ENCODE peak calls at places on chromosome 13, in six cellular contexts. R, X, L, Y, U and K are unnamed samples.

GRCh38 chr13:79246575-79246949 is 159.5 kb downstream of the RBM26 start:
- DNase-seq in R (peak; percentile 18), X (no peak), L (no peak), Y (no peak), U (no peak), K (peak; percentile 16)

GRCh38 chr13:109385161-109385560 is 401.2 kb downstream of the IRS2 start:
- DNase-seq in R (no peak), X (no peak), L (no peak), Y (peak; percentile 63), U (no peak), K (no peak)

GRCh38 chr13:53015971-53016370 is 12.6 kb upstream of the OLFM4 start:
- DNase-seq in R (no peak), X (no peak), L (no peak), Y (no peak), U (no peak), K (no peak)

GRCh38 chr13:27252467-27252866 is 1.1 kb downstream of the RPL21 start:
- DNase-seq in R (no peak), X (no peak), L (no peak), Y (no peak), U (no peak), K (no peak)

GRCh38 chr13:72379581-72379980 is 347.8 kb downstream of the MZT1 start:
- DNase-seq in R (no peak), X (no peak), L (no peak), Y (no peak), U (no peak), K (no peak)

GRCh38 chr13:73429691-73430090 is 370.9 kb downstream of the KLF5 start:
- DNase-seq in R (peak; percentile 84), X (no peak), L (no peak), Y (no peak), U (no peak), K (no peak)

GRCh38 chr13:114264886-114265611 is 16.4 kb upstream of the UPF3A start:
- DNase-seq in R (no peak), X (no peak), L (no peak), Y (no peak), U (no peak), K (no peak)

GRCh38 chr13:58687130-58687529 is 1055.6 kb downstream of the PCDH17 start:
- DNase-seq in R (no peak), X (no peak), L (no peak), Y (no peak), U (no peak), K (no peak)

GRCh38 chr13:100146534-100146933 is 57.6 kb downstream of the PCCA start:
- DNase-seq in R (no peak), X (no peak), L (no peak), Y (no peak), U (no peak), K (no peak)

GRCh38 chr13:108958013-108958376 is 328.6 kb downstream of the MYO16 start:
- DNase-seq in R (no peak), X (no peak), L (no peak), Y (no peak), U (no peak), K (no peak)

GRCh38 chr13:109101550-109102144 is 472.2 kb downstream of the MYO16 start:
- DNase-seq in R (no peak), X (no peak), L (no peak), Y (no peak), U (no peak), K (no peak)

GRCh38 chr13:57627663-57628062 is 3.9 kb upstream of the PCDH17 start:
- DNase-seq in R (peak; percentile 41), X (peak; percentile 46), L (no peak), Y (no peak), U (no peak), K (peak; percentile 48)

GRCh38 chr13:110914293-110915056 is 394 bp downstream of the ANKRD10 start:
- DNase-seq in R (peak; percentile 54), X (peak; percentile 83), L (peak; percentile 79), Y (no peak), U (peak; percentile 88), K (peak; percentile 88)

DNA sequence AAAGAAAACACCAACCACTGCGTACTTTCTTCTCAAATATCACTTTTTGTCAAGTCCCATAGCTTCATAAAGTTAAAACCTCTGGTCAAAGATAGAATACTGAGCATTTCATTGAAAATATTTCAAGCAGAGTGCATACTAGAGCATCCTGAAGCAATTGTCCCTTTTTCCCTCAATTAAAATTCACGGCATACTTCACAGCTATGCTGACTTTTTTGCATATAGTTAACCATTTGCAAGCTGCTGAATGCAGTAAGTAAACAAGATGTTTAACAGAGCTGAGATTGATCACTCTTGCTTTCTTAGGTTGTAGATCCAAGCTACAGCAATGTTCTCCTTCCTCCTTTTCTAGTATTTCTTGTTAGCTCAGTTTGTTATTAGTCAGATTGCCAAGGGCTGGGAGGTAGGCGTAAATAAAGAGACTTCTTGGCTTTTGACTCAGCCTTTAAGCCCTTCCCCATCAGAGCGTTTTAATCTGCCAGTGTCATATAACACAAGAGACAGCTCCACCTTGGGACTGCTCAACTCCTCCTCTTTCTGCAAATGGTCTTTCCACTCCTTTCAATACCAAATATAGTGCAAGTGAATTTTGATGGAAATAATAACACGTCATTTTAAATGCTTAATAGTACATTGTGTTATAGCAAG is at the start of gene SLITRK6:
- DNase-seq in R (peak; percentile 93), X (no peak), L (no peak), Y (peak; percentile 47), U (no peak), K (no peak)
- TF ChIP-seq CTCF in R (peak; percentile 50), X (no peak), L (no peak), Y (peak; percentile 27), U (no peak), K (no peak)

GRCh38 chr13:37602743-37603381 is 4.3 kb upstream of the POSTN start:
- DNase-seq in R (peak; percentile 6), X (no peak), L (no peak), Y (no peak), U (no peak), K (no peak)
- TF ChIP-seq CTCF in R (peak; percentile 58), X (peak; percentile 10), L (peak; percentile 21), Y (peak; percentile 45), U (peak; percentile 38), K (peak; percentile 18)

DNA sequence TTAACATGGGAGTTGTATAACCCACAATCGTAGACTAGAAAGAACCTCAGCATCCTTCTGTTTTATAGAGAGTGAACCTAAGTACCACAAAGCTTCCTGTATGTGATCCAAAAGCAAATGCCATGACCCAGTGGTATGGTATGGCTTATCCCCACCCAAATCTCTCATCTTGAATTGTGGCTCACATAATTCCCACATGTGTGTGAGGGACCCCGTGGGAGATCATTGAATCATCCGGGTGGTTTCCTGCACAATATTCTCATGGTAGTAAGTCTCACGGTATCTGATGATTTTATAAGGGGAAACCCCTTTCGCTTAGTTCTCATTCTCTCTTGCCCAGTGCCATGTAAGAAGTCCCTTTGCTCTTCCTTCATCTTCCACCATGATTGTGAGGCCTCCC is 587.9 kb downstream of the LMO7 start:
- DNase-seq in R (no peak), X (no peak), L (no peak), Y (no peak), U (no peak), K (no peak)
- TF ChIP-seq CTCF in R (no peak), X (no peak), L (no peak), Y (no peak), U (no peak), K (no peak)

DNA sequence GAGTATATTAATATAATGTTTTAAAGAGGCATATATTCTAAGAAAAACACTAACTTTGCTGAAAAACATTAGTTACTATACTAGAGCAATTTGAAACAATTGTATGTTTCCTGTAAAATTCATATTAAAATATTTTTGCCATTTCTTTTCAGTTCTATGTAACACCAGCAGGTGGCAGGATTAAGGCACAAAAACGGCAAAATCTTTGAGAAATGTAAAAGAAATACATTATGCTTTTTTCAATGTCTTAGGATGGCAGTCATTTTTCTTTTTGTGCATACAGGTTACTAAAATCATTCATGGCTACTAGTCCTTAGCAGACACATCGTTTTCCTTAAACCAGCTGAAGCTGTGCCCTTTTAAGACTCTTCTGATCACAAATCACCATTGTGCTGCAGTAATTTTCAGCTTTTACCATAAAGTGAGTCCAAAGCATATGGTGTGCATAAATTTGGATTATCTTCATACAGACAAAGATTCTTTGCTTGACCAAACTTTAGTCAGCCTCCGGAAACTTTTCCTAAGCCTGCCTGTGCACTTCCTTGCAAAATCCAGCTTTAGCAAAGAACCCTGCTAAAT is 800.7 kb upstream of the SLITRK5 start:
- DNase-seq in R (peak; percentile 38), X (no peak), L (no peak), Y (no peak), U (no peak), K (peak; percentile 7)
- TF ChIP-seq CTCF in R (peak; percentile 67), X (peak; percentile 49), L (peak; percentile 39), Y (peak; percentile 30), U (no peak), K (peak; percentile 58)

GRCh38 chr13:41605319-41606285 is 148.3 kb downstream of the RGCC start:
- DNase-seq in R (no peak), X (no peak), L (no peak), Y (no peak), U (no peak), K (no peak)
- TF ChIP-seq CTCF in R (no peak), X (no peak), L (no peak), Y (no peak), U (no peak), K (no peak)

GRCh38 chr13:46962286-46962941 is 65.6 kb upstream of the HTR2A start:
- DNase-seq in R (peak; percentile 48), X (peak; percentile 36), L (peak; percentile 41), Y (no peak), U (no peak), K (peak; percentile 42)
- TF ChIP-seq CTCF in R (peak; percentile 63), X (peak; percentile 49), L (peak; percentile 68), Y (peak; percentile 32), U (no peak), K (peak; percentile 66)

GRCh38 chr13:97435297-97435682 is 1.3 kb downstream of the RAP2A start:
- DNase-seq in R (no peak), X (no peak), L (no peak), Y (no peak), U (no peak), K (no peak)

GRCh38 chr13:97434417-97435296 is 688 bp downstream of the RAP2A start:
- DNase-seq in R (peak; percentile 15), X (no peak), L (peak; percentile 11), Y (no peak), U (peak; percentile 73), K (no peak)

GRCh38 chr13:97433727-97434416 is at the start of gene RAP2A:
- DNase-seq in R (peak; percentile 77), X (peak; percentile 85), L (peak; percentile 83), Y (peak; percentile 50), U (peak; percentile 94), K (peak; percentile 83)

GRCh38 chr13:97436845-97437244 is 2.9 kb downstream of the RAP2A start:
- DNase-seq in R (no peak), X (no peak), L (no peak), Y (no peak), U (no peak), K (no peak)

GRCh38 chr13:97435794-97436193 is 1.8 kb downstream of the RAP2A start:
- DNase-seq in R (no peak), X (no peak), L (no peak), Y (no peak), U (no peak), K (no peak)
- TF ChIP-seq CTCF in R (no peak), X (no peak), L (no peak), Y (no peak), U (no peak), K (no peak)